ENCODE peak calls at places on chromosomes 11 and 22, in nine cellular contexts. E, U, I, Y, C, X, B, A and J are unnamed samples.
A peak's percentile ranks its signal among the peaks of the same experiment; 100 is the strongest.

GRCh38 chr11:94880216-94880615 is 93.1 kb downstream of the CWC15 start:
- DNase-seq in E (no peak), U (peak; percentile 51), I (peak; percentile 69), Y (no peak), C (no peak), X (no peak), B (no peak), A (no peak), J (no peak)

GRCh38 chr11:95505927-95506426 is 275.0 kb upstream of the SESN3 start:
- DNase-seq in E (no peak), U (peak; percentile 52), I (no peak), Y (no peak), C (no peak), X (no peak), B (no peak), A (no peak), J (no peak)

GRCh38 chr11:100964400-100964799 is 165.2 kb downstream of the PGR start:
- DNase-seq in E (no peak), U (peak; percentile 79), I (no peak), Y (no peak), C (no peak), X (no peak), B (no peak), A (no peak), J (no peak)

GRCh38 chr11:61004841-61005240 is 33.4 kb downstream of the CD6 start:
- DNase-seq in E (no peak), U (no peak), I (no peak), Y (no peak), C (no peak), X (peak; percentile 52), B (peak; percentile 12), A (no peak), J (no peak)

GRCh38 chr11:113957016-113957415 is 17.9 kb upstream of the HTR3A start:
- DNase-seq in E (no peak), U (no peak), I (no peak), Y (no peak), C (no peak), X (no peak), B (no peak), A (no peak), J (no peak)

GRCh38 chr11:85595285-85595884 is 31.8 kb downstream of the DLG2 start:
- DNase-seq in E (no peak), U (peak; percentile 63), I (peak; percentile 41), Y (no peak), C (no peak), X (no peak), B (no peak), A (no peak), J (no peak)

GRCh38 chr11:82927264-82927880 is 25.8 kb downstream of the DDIAS start:
- DNase-seq in E (no peak), U (peak; percentile 64), I (peak; percentile 58), Y (peak; percentile 30), C (no peak), X (no peak), B (no peak), A (no peak), J (no peak)

GRCh38 chr11:19938051-19938856 is 222.0 kb downstream of the DBX1 start:
- DNase-seq in E (no peak), U (peak; percentile 54), I (peak; percentile 69), Y (no peak), C (no peak), X (peak; percentile 44), B (no peak), A (peak; percentile 48), J (peak; percentile 51)

GRCh38 chr11:132520199-132520598 is 1012.1 kb downstream of the OPCML start:
- DNase-seq in E (no peak), U (peak; percentile 3), I (no peak), Y (no peak), C (no peak), X (no peak), B (no peak), A (no peak), J (no peak)

GRCh38 chr11:125368757-125369156 is 127.3 kb downstream of the FEZ1 start:
- DNase-seq in E (no peak), U (no peak), I (no peak), Y (no peak), C (no peak), X (no peak), B (no peak), A (no peak), J (no peak)

GRCh38 chr11:105903113-105903512 is 118.9 kb downstream of the MSANTD4 start:
- DNase-seq in E (no peak), U (peak; percentile 30), I (no peak), Y (no peak), C (no peak), X (no peak), B (no peak), A (no peak), J (no peak)

GRCh38 chr22:20423636-20424511 is 13.8 kb downstream of the SCARF2 start:
- DNase-seq in E (no peak), U (no peak), I (no peak), Y (no peak), C (no peak), X (no peak), B (no peak), A (no peak), J (no peak)

GRCh38 chr11:86594746-86595145 is 77.7 kb downstream of the ME3 start:
- DNase-seq in E (no peak), U (peak; percentile 71), I (no peak), Y (no peak), C (no peak), X (no peak), B (no peak), A (no peak), J (no peak)

GRCh38 chr22:39205344-39206021 is 39.3 kb downstream of the PDGFB start:
- DNase-seq in E (peak; percentile 32), U (peak; percentile 78), I (peak; percentile 76), Y (peak; percentile 4), C (no peak), X (no peak), B (no peak), A (peak; percentile 52), J (no peak)

GRCh38 chr11:86765146-86765663 is 35.1 kb upstream of the PRSS23 start:
- DNase-seq in E (no peak), U (peak; percentile 46), I (no peak), Y (no peak), C (no peak), X (no peak), B (no peak), A (no peak), J (no peak)

GRCh38 chr11:10268746-10269487 is 25.1 kb downstream of the SBF2 start:
- DNase-seq in E (no peak), U (peak; percentile 53), I (no peak), Y (no peak), C (no peak), X (no peak), B (no peak), A (no peak), J (no peak)

GRCh38 chr22:40462195-40462988 is 92.0 kb downstream of the SGSM3 start:
- DNase-seq in E (no peak), U (no peak), I (no peak), Y (no peak), C (no peak), X (no peak), B (no peak), A (no peak), J (no peak)

GRCh38 chr11:95567685-95568084 is 221.9 kb downstream of the FAM76B start:
- DNase-seq in E (no peak), U (peak; percentile 63), I (no peak), Y (no peak), C (no peak), X (no peak), B (no peak), A (no peak), J (no peak)

GRCh38 chr11:73028621-73029020 is 113.5 kb downstream of the FCHSD2 start:
- DNase-seq in E (no peak), U (no peak), I (no peak), Y (no peak), C (no peak), X (no peak), B (no peak), A (no peak), J (no peak)

DNA sequence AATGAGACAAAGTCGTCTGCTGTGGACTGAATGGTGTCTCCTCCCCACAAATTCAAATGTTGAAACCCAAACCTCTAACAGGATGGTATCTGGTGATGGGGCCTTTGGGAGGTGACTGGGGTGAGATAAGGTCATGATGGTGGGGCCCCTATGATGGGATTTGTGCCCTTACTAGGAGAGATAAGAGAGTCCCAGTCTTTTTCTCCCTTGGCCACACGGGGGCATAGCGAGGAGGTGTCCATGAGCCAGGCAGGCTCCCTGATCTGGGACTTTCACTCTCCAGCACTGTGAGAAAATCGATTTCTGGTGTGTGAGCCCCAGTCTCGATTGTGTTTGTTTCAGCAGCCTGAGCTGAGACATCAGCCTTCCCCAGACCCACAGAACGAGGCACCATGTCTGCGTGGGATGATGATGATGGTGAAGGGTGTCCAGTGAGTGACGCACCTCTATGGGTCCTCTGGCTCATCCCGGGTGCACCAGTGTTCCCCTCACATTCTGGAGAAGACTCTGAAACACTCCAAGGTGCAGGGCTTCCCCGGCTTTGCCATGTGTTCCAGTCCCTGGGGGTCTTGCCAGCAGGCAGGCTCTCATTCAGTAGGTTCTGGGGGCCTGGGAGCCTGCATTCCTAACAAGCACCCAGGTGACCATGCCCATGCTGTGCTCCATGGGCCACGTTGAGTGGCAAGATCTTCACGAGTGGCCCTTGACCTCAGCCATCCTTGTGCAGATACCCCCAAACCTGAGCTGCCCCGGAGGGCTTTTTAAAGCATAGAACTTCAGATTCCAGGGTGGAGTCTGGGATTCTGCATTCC is 363.0 kb downstream of the CTTN start:
- DNase-seq in E (no peak), U (no peak), I (no peak), Y (no peak), C (no peak), X (no peak), B (peak; percentile 19), A (no peak), J (no peak)
- TF ChIP-seq CTCF in E (no peak), U (no peak), I (no peak), Y (no peak), C (no peak), X (no peak), B (no peak), A (no peak), J (no peak)

GRCh38 chr11:121670792-121671275 is 218.1 kb upstream of the SORL1-AS1 start:
- DNase-seq in E (no peak), U (no peak), I (no peak), Y (no peak), C (no peak), X (no peak), B (no peak), A (no peak), J (no peak)
- H3K27ac ChIP-seq in E (peak overlapping the region; percentile 83), U (no peak overlapping the region), I (no peak overlapping the region), Y (peak overlapping the region; percentile 73), C (no peak overlapping the region), X (peak overlapping the region; percentile 71), B (no peak overlapping the region), A (no peak overlapping the region), J (peak overlapping the region; percentile 49)

GRCh38 chr11:65869643-65870306 is 2.8 kb downstream of the EFEMP2 start:
- DNase-seq in E (peak; percentile 69), U (no peak), I (no peak), Y (no peak), C (no peak), X (peak; percentile 44), B (peak; percentile 53), A (no peak), J (no peak)
- TF ChIP-seq POLR2A in E (no peak), U (peak; percentile 10), I (peak; percentile 21), Y (no peak), C (no peak), X (no peak), B (no peak), A (no peak), J (no peak)

DNA sequence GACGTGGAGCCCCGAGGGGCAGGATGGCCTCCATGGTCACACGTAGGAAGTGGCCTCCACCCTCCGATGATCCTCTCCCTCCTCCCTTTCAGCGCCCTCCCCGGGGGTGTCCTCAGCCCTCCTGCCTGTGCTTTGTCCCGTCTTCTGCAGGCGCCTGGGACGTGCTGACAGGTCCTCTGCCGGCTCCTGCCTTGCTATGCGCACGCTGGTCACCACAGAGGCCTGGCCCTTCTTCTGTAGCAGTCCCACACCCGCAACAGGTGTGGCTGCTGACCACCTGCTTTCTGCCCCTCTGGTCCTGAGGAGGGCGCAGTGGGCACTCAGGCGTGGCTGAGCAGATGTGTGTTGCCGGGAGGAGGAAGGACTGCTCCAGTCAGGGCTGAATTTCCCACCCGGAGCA is 27.7 kb upstream of the PPP6R3 start:
- DNase-seq in E (no peak), U (no peak), I (no peak), Y (no peak), C (no peak), X (no peak), B (peak; percentile 37), A (no peak), J (no peak)
- TF ChIP-seq CTCF in E (no peak), U (no peak), I (no peak), Y (no peak), C (no peak), X (no peak), B (no peak), A (no peak), J (no peak)